ENCODE peak calls at places on chromosomes 1 and 21, in eight cellular contexts. A is OCI-LY7, U is SK-N-SH, D is HCT116, E is GM23338, I is neural progenitor cell, H is GM23248, G is PC-3. M is an unnamed sample.

GRCh38 chr1:173354937-173355280 is 122.2 kb upstream of the PRDX6 start:
- DNase-seq in U (no peak), D (no peak), I (no peak), E (no peak), H (no peak), A (no peak), G (no peak), M (no peak)

GRCh38 chr1:238485062-238485905 is 594.6 kb upstream of the ZP4 start:
- DNase-seq in H (peak), G (peak), D (no peak), E (peak), I (peak), U (no peak), A (no peak), M (peak)

GRCh38 chr1:232274236-232274855 is 355.6 kb downstream of the SIPA1L2 start:
- DNase-seq in G (no peak), E (peak), U (no peak), A (no peak), D (no peak), H (no peak), I (no peak), M (peak)

GRCh38 chr1:15951341-15952153 is 24.4 kb downstream of the ZBTB17 start:
- DNase-seq in I (no peak), U (no peak), G (no peak), D (no peak), H (peak), A (no peak), E (peak), M (peak)

GRCh38 chr1:185155600-185156320 is 993 bp downstream of the TRMT1L start:
- DNase-seq in U (no peak), H (peak), E (no peak), D (no peak), A (peak), I (peak), G (peak), M (peak)

GRCh38 chr1:52056937-52057231 is 789 bp downstream of the BTF3L4 start:
- DNase-seq in I (no peak), A (no peak), G (no peak), D (no peak), E (no peak), U (no peak), H (peak), M (no peak)

GRCh38 chr1:224447251-224447650 is 12.7 kb upstream of the WDR26 start:
- DNase-seq in A (no peak), I (no peak), H (peak), U (no peak), D (no peak), G (peak), E (no peak), M (no peak)

GRCh38 chr1:57131257-57131656 is 165.4 kb upstream of the C8B start:
- DNase-seq in G (no peak), A (no peak), I (no peak), U (no peak), D (no peak), H (no peak), E (no peak), M (no peak)

GRCh38 chr1:244028701-244029100 is 22.4 kb upstream of the ZBTB18 start:
- DNase-seq in H (no peak), E (no peak), A (no peak), U (no peak), I (no peak), D (no peak), G (no peak), M (no peak)

GRCh38 chr1:7552402-7552801 is 218.7 kb upstream of the VAMP3 start:
- DNase-seq in D (no peak), H (no peak), A (no peak), U (no peak), I (no peak), G (no peak), E (no peak), M (no peak)

GRCh38 chr1:34928865-34929496 is 469 bp downstream of the DLGAP3 start:
- DNase-seq in H (no peak), I (no peak), E (peak), D (no peak), U (peak), G (no peak), A (peak), M (peak)

GRCh38 chr21:33858672-33859372 is 56.8 kb downstream of the ATP5PO start:
- DNase-seq in I (no peak), E (no peak), H (no peak), U (no peak), D (no peak), A (no peak), G (no peak), M (no peak)

GRCh38 chr1:155968670-155969069 is 9.7 kb downstream of the ARHGEF2 start:
- DNase-seq in G (no peak), I (no peak), E (no peak), H (no peak), U (peak), A (no peak), D (no peak), M (no peak)

GRCh38 chr1:189500777-189501176 is 976.9 kb downstream of the BRINP3 start:
- DNase-seq in A (no peak), H (no peak), E (no peak), U (no peak), G (peak), D (no peak), I (no peak), M (no peak)

GRCh38 chr21:36059823-36060158 is 535 bp downstream of the SETD4 start:
- DNase-seq in A (no peak), E (no peak), U (peak), G (no peak), H (peak), I (no peak), D (no peak), M (peak)

GRCh38 chr1:101460709-101461108 is 223.9 kb downstream of the S1PR1 start:
- DNase-seq in E (no peak), U (no peak), A (no peak), H (no peak), D (no peak), I (no peak), G (peak), M (no peak)

GRCh38 chr1:39132505-39133339 is 71.8 kb upstream of the MACF1 start:
- DNase-seq in U (peak), D (peak), A (no peak), E (peak), H (no peak), G (peak), I (peak), M (peak)

GRCh38 chr1:201719812-201720521 is 109.0 kb upstream of the IPO9 start:
- DNase-seq in E (no peak), D (no peak), H (peak), U (no peak), G (no peak), A (no peak), I (peak), M (peak)

GRCh38 chr1:240559781-240560180 is 52.2 kb downstream of the GREM2 start:
- DNase-seq in H (no peak), I (no peak), E (no peak), D (no peak), A (no peak), G (no peak), U (no peak), M (no peak)

GRCh38 chr1:87600848-87601247 is 272.2 kb downstream of the LMO4 start:
- DNase-seq in H (peak), A (no peak), U (no peak), I (no peak), G (peak), D (no peak), E (no peak), M (no peak)

GRCh38 chr1:21344750-21345443 is 54.6 kb upstream of the ECE1 start:
- DNase-seq in G (no peak), H (peak), E (peak), D (no peak), A (no peak), U (peak), I (peak), M (no peak)

GRCh38 chr1:205739348-205740160 is 10.4 kb downstream of the NUCKS1 start:
- DNase-seq in D (no peak), G (no peak), U (no peak), I (no peak), H (peak), E (no peak), A (no peak), M (no peak)

GRCh38 chr1:214514032-214514818 is 37.2 kb downstream of the PTPN14 start:
- DNase-seq in D (no peak), U (no peak), E (peak), A (no peak), G (peak), I (peak), H (peak), M (no peak)

DNA sequence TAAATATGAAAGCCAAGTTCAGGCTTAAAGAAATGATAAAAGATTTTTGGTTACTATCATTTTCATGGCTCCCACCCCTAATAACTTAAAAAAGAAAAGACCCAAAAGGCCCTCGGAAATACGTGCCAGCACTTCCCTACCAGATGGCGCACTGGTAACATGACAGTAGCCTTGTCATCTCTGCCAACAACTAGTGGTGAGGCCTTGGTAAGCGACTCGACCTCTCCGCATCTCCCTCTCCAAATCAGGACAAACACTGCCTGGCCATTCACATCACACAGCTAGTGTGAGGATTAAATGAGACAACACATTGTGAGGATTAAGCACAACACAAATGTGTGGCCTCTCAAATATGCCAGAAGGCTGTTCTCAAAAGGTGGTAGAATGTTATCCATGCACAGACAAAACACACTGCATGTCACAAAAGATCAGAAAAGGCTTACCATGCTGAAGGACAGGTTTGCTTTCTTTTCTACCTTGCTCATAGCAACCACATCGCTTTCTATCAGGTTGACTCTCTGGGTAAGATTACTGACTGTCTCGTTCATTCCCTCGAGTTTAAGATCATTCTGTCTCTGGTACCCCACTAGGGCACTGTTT is 16.4 kb downstream of the TEX38 start:
- DNase-seq in U (no peak), G (no peak), I (no peak), A (no peak), H (no peak), D (no peak), E (no peak), M (no peak)
- TF ChIP-seq EZH2phosphoT487 in U (no peak), G (no peak), I (no peak), A (no peak), H (no peak), D (no peak), E (no peak), M (no peak)

GRCh38 chr21:41366522-41367151 is 4.8 kb downstream of the MX2 start:
- DNase-seq in A (peak), U (no peak), D (no peak), G (peak), E (no peak), I (no peak), H (peak), M (peak)
- TF ChIP-seq EZH2phosphoT487 in A (no peak), U (no peak), D (no peak), G (no peak), E (no peak), I (no peak), H (no peak), M (no peak)

GRCh38 chr1:94068096-94068830 is 52.7 kb downstream of the ABCA4 start:
- DNase-seq in E (no peak), A (no peak), G (peak), I (no peak), D (peak), H (peak), U (no peak), M (peak)
- TF ChIP-seq EZH2phosphoT487 in E (no peak), A (no peak), G (no peak), I (no peak), D (no peak), H (no peak), U (no peak), M (no peak)

GRCh38 chr1:23639460-23639859 is 52.1 kb upstream of the RPL11 start:
- DNase-seq in I (no peak), A (peak), E (no peak), G (no peak), D (no peak), U (no peak), H (peak), M (no peak)
- TF ChIP-seq EZH2phosphoT487 in I (no peak), A (no peak), E (no peak), G (no peak), D (no peak), U (no peak), H (no peak), M (no peak)

DNA sequence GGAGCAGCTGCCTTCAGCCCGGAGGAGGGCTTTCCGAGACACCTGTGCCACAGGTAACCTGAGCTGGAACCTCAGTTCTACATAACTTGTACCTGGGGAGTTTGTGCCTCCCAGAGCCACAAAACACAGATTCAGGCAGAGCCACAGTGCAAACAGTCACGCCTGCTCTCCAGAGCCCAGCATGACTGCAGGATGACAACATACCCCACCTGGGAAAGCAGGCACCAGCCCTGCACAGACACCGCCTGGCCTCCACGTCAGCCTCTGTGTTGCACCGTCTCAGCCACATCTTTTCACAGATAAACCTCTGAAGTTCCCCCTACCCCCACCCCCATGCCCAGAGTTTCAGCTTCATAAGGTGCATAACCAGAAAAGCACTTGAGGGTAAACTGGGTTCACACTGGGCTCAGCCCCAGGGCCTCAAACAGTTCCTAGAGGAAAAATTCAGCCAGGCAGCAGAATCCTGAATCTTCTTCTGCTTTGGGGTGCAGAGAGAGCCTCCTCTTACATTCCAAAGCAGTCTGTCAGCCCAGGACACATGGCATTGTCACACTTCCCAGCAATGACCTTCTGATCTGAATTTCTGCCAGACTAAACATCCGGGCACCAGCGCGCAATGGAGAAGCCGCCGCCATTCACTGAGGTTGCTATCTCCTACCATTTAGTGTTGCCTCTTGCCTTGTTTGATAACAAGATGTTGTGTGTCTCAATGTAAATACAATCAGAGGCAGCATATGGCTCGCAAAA is 229.4 kb downstream of the TOMM20 start:
- DNase-seq in D (no peak), H (peak), I (no peak), E (no peak), A (no peak), G (peak), U (no peak), M (peak)
- TF ChIP-seq EZH2phosphoT487 in D (no peak), H (no peak), I (no peak), E (no peak), A (no peak), G (no peak), U (no peak), M (no peak)

DNA sequence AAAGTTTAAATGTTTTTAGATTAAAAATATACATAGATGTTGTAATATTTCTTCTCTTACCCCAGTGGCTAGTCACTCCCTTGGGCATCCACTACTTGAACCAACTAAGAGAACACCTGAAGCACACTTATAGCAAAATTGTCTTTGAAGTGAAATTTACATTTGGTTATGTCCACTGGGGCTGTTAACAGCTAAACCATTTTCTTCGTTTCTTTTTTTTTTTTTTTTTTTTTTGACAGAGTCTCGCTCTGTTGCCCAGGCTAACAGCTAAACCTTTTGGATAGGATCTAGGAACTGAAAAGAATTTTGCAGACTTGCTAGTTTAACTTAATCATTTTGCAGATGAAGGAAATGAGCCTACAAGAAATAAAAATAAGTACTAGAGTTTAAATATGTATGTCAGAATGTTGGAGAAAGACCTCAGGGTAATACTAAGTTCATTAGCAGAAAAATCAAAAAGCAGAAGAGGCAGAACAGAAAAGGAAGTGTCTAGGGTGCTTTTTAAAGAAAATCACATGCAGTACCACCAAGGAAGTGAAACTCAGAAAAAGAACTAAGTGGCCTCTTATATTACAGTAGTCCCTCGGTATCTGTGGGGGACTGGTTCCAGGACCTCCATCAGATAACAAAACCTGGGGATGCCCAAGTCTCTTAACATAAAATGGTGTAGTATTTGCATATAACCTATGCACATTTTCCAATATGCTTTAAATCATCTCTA is 11.8 kb downstream of the DRAM2 start:
- DNase-seq in U (no peak), I (no peak), G (no peak), E (no peak), D (no peak), H (no peak), A (peak), M (no peak)
- TF ChIP-seq EZH2phosphoT487 in U (no peak), I (no peak), G (no peak), E (no peak), D (no peak), H (no peak), A (no peak), M (no peak)

M was measured in hepatocyte.